ENCODE peak calls at places on chromosome 1, in eight cellular contexts. L is CD4-positive, alpha-beta T cell; S is brain microvascular endothelial cell; R is GM23248; O is H54; A is stimulated activated CD8-positive, alpha-beta memory T cell treated with anti-CD3 and anti-CD28 coated beads, Interleukin-15, amount 100 ng/mL, for 1 hour; H is DMS 273 treated with DMSO at 0.1 percent for 48 hours; X is GM18507. Q is an unnamed sample.

GRCh38 chr1:203378529-203379271 is 27.8 kb upstream of the FMOD start:
- DNase-seq in L (no peak), S (no peak), R (no peak), O (no peak), A (no peak), H (peak), X (no peak), Q (no peak)

GRCh38 chr1:36510418-36510817 is 27.7 kb upstream of the CSF3R start:
- DNase-seq in L (no peak), S (no peak), R (no peak), O (no peak), A (no peak), H (no peak), X (no peak), Q (no peak)

GRCh38 chr1:64231153-64231552 is 27.7 kb downstream of the UBE2U start:
- DNase-seq in L (no peak), S (no peak), R (no peak), O (no peak), A (no peak), H (no peak), X (no peak), Q (no peak)

GRCh38 chr1:186535388-186536133 is 74.6 kb upstream of the PDC start:
- DNase-seq in L (no peak), S (peak), R (peak), O (peak), A (no peak), H (no peak), X (no peak), Q (no peak)

GRCh38 chr1:6465461-6466005 is 440 bp downstream of the TNFRSF25 start:
- DNase-seq in L (peak), S (no peak), R (no peak), O (no peak), A (no peak), H (no peak), X (no peak), Q (no peak)

GRCh38 chr1:19439464-19440171 is 45.7 kb downstream of the CAPZB start:
- DNase-seq in L (peak), S (no peak), R (peak), O (no peak), A (no peak), H (no peak), X (no peak), Q (no peak)

GRCh38 chr1:51519857-51520699 is 1.0 kb upstream of the EPS15 start:
- DNase-seq in L (no peak), S (peak), R (peak), O (no peak), A (no peak), H (no peak), X (no peak), Q (no peak)

GRCh38 chr1:236489710-236490377 is 33.9 kb upstream of the LGALS8 start:
- DNase-seq in L (no peak), S (peak), R (peak), O (peak), A (no peak), H (peak), X (no peak), Q (no peak)

GRCh38 chr1:105636052-105636451 is 1420.4 kb upstream of the PRMT6 start:
- DNase-seq in L (no peak), S (no peak), R (no peak), O (no peak), A (no peak), H (no peak), X (no peak), Q (no peak)

GRCh38 chr1:200892546-200892945 is 2.2 kb upstream of the INAVA start:
- DNase-seq in L (no peak), S (no peak), R (no peak), O (no peak), A (no peak), H (no peak), X (no peak), Q (no peak)

Q was measured in GM12864.